ENCODE peak calls at places on chromosomes 1 and 21, in six cellular contexts. N, I, W, S, Z and X are unnamed samples.

GRCh38 chr1:150012611-150013010 is 2.1 kb upstream of the OTUD7B start:
- DNase-seq in N (no peak), I (no peak), W (no peak), S (no peak), Z (no peak), X (no peak)

GRCh38 chr21:14617836-14618235 is 71.7 kb upstream of the SAMSN1 start:
- DNase-seq in N (no peak), I (no peak), W (no peak), S (no peak), Z (no peak), X (no peak)

GRCh38 chr1:59243544-59243943 is 53.4 kb upstream of the FGGY start:
- DNase-seq in N (no peak), I (no peak), W (no peak), S (no peak), Z (no peak), X (no peak)

GRCh38 chr1:21439345-21439720 is 604 bp upstream of the NBPF3 start:
- DNase-seq in N (no peak), I (no peak), W (no peak), S (no peak), Z (no peak), X (no peak)

GRCh38 chr1:164602480-164603093 is 43.6 kb downstream of the PBX1 start:
- DNase-seq in N (no peak), I (no peak), W (no peak), S (peak; percentile 66), Z (peak; percentile 32), X (peak; percentile 96)

GRCh38 chr1:160081261-160081936 is at the start of gene KCNJ9:
- DNase-seq in N (no peak), I (no peak), W (no peak), S (no peak), Z (no peak), X (peak; percentile 71)

GRCh38 chr1:97340951-97341350 is 579.9 kb downstream of the DPYD start:
- DNase-seq in N (no peak), I (no peak), W (no peak), S (no peak), Z (peak; percentile 51), X (no peak)

GRCh38 chr1:9149151-9149550 is 20.2 kb upstream of the GPR157 start:
- DNase-seq in N (no peak), I (no peak), W (no peak), S (no peak), Z (no peak), X (no peak)